ENCODE peak calls at places on chromosomes 2 and 18, in ten cellular contexts. D, P, S, I, H, A, F, V, B and T are unnamed samples.

GRCh38 chr2:10964076-10964812 is 52.5 kb downstream of the KCNF1 start:
- DNase-seq in A (no peak), D (no peak), B (no peak), S (peak), V (no peak), P (no peak), H (no peak), I (no peak), F (no peak), T (no peak)

GRCh38 chr18:11981633-11982366 is 493 bp downstream of the IMPA2 start:
- DNase-seq in V (peak), B (peak), F (no peak), P (peak), I (peak), A (peak), D (no peak), S (peak), H (peak), T (peak)

GRCh38 chr2:38598991-38599295 is 3.8 kb downstream of the HNRNPLL start:
- DNase-seq in P (no peak), A (no peak), S (peak), B (peak), I (no peak), D (no peak), H (no peak), V (no peak), F (no peak), T (no peak)

GRCh38 chr2:72112421-72112820 is 35.2 kb downstream of the CYP26B1 start:
- DNase-seq in I (no peak), V (peak), P (no peak), A (no peak), H (no peak), D (no peak), F (no peak), B (peak), S (peak), T (no peak)

GRCh38 chr2:132034646-132035045 is 127.1 kb downstream of the ANKRD30BL start:
- DNase-seq in F (no peak), H (no peak), D (no peak), P (no peak), B (no peak), I (no peak), S (no peak), A (no peak), V (no peak), T (no peak)

GRCh38 chr18:65975536-65975935 is 224.7 kb downstream of the CDH7 start:
- DNase-seq in I (no peak), B (no peak), H (no peak), S (no peak), P (no peak), D (no peak), V (no peak), F (no peak), A (no peak), T (no peak)

GRCh38 chr2:209322905-209323517 is 100.8 kb upstream of the MAP2 start:
- DNase-seq in S (no peak), V (no peak), I (no peak), B (no peak), A (no peak), H (no peak), P (no peak), F (no peak), D (no peak), T (no peak)

GRCh38 chr2:79191816-79192215 is 32.3 kb upstream of the REG3A start:
- DNase-seq in H (no peak), P (no peak), B (no peak), S (no peak), V (no peak), I (no peak), D (no peak), F (no peak), A (no peak), T (no peak)

GRCh38 chr2:238415036-238415764 is 11.5 kb upstream of the ASB1 start:
- DNase-seq in B (no peak), D (no peak), F (no peak), A (no peak), V (no peak), H (no peak), I (peak), P (no peak), S (no peak), T (peak)

DNA sequence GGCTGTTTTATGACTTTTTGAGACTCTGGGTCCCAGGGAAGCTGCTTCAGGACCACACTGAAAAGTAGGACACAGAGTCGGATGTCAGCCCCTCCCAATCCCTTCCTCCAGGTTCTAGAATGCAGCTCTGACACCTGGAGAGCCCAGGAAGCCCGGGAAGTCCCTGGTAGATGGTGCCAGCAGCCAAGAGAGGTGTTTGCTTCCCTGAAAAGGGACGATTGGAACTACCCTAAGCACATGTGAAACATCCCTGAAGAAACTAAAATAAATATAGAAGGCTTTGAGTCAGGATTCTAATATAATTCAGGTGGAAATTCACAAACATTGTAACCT is 163.2 kb upstream of the CYRIA start:
- DNase-seq in V (no peak), B (no peak), P (no peak), S (no peak), I (no peak), D (no peak), A (no peak), F (no peak), H (no peak), T (no peak)
- TF ChIP-seq CTCF in V (no peak), B (no peak), P (no peak), S (no peak), I (no peak), D (no peak), A (no peak), F (no peak), H (no peak), T (no peak)

GRCh38 chr2:106096446-106097369 is 97.4 kb downstream of the UXS1 start:
- DNase-seq in D (no peak), S (no peak), V (no peak), A (no peak), F (no peak), I (no peak), H (no peak), B (no peak), P (no peak), T (no peak)

GRCh38 chr2:106098664-106099063 is 95.4 kb downstream of the UXS1 start:
- DNase-seq in F (no peak), B (no peak), V (no peak), H (no peak), I (no peak), S (no peak), D (no peak), A (no peak), P (no peak), T (no peak)

GRCh38 chr2:106097370-106098000 is 96.6 kb downstream of the UXS1 start:
- DNase-seq in F (no peak), P (no peak), I (no peak), D (no peak), A (no peak), S (no peak), V (no peak), H (no peak), B (no peak), T (no peak)

GRCh38 chr2:106099691-106100090 is 94.4 kb downstream of the UXS1 start:
- DNase-seq in H (no peak), P (no peak), F (no peak), B (no peak), D (no peak), S (no peak), A (no peak), I (no peak), V (no peak), T (no peak)

GRCh38 chr2:106098081-106098480 is 96.0 kb downstream of the UXS1 start:
- DNase-seq in F (no peak), P (no peak), H (no peak), I (no peak), S (no peak), V (no peak), A (no peak), B (peak), D (no peak), T (no peak)
- TF ChIP-seq CTCF in F (peak), P (peak), H (no peak), I (peak), S (peak), V (no peak), A (peak), B (peak), D (peak), T (peak)

DNA sequence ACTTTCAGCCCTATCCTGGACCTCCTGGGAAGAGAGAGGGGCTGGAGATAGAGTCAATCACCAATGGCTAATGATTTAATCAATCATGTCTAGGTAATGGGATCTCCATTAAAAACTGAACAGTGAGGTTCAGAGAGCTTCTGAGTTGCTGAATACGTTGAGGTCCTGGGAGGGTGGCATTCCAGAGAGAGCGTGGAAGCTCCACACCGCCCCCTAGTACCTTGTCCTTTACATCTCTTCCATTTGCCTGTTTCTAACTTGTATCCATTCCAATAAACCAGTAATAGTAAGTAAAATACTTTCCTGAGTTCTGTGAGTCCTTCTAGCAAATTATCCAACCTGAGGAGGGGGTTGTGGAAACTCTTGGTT is 101.7 kb downstream of the B3GNT2 start:
- DNase-seq in A (peak), D (no peak), B (no peak), P (no peak), I (no peak), F (no peak), S (no peak), V (no peak), H (no peak), T (peak)
- TF ChIP-seq CTCF in A (peak), D (no peak), B (peak), P (no peak), I (no peak), F (no peak), S (peak), V (no peak), H (peak), T (peak)

GRCh38 chr2:70498528-70498927 is 55.1 kb downstream of the TGFA start:
- DNase-seq in A (no peak), S (no peak), D (no peak), B (no peak), I (peak), H (no peak), P (no peak), F (no peak), V (no peak), T (no peak)
- TF ChIP-seq CTCF in A (no peak), S (no peak), D (no peak), B (no peak), I (no peak), H (no peak), P (no peak), F (no peak), V (no peak), T (no peak)

GRCh38 chr2:26745609-26746327 is 18.3 kb upstream of the SLC35F6 start:
- DNase-seq in P (peak), V (peak), H (peak), I (peak), S (peak), A (peak), F (peak), D (peak), B (peak), T (peak)
- TF ChIP-seq CTCF in P (peak), V (peak), H (peak), I (peak), S (peak), A (peak), F (peak), D (peak), B (peak), T (peak)

GRCh38 chr2:174605687-174606086 is 8.1 kb upstream of the WIPF1 start:
- DNase-seq in P (no peak), H (peak), V (no peak), S (peak), I (peak), B (peak), A (no peak), F (no peak), D (no peak), T (peak)

GRCh38 chr2:174600349-174600748 is 2.7 kb upstream of the WIPF1 start:
- DNase-seq in B (no peak), V (no peak), F (no peak), D (no peak), P (no peak), H (no peak), I (no peak), S (no peak), A (no peak), T (no peak)

GRCh38 chr2:174606336-174606735 is 8.7 kb upstream of the WIPF1 start:
- DNase-seq in S (peak), D (no peak), H (peak), B (peak), P (no peak), F (no peak), V (no peak), I (no peak), A (no peak), T (peak)

GRCh38 chr2:174602741-174603140 is 5.1 kb upstream of the WIPF1 start:
- DNase-seq in F (no peak), A (no peak), S (no peak), V (no peak), P (no peak), I (no peak), D (no peak), H (no peak), B (no peak), T (no peak)

DNA sequence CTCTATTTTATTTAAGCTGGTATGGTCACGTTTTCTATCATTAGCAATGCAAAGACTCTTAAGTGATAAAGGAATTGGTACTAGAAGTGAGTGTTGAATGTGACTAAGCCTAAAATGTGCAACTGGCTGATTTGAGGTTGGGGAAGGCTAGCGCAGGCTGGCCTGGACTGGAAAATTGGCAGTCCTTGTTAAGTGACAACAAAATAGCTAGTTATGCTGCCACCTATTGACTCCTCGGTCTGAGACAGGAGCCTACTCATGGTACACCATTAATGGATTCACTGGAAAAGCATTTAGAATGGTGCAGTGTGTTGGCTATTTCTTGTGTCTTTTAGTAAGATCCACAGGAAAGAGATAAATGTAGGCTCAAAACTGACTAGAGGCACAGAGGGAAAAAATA is 5.7 kb upstream of the WIPF1 start:
- DNase-seq in S (peak), I (peak), A (peak), P (no peak), F (no peak), D (no peak), V (peak), H (no peak), B (peak), T (peak)
- TF ChIP-seq CTCF in S (peak), I (peak), A (peak), P (peak), F (no peak), D (peak), V (peak), H (peak), B (peak), T (peak)

GRCh38 chr2:108383146-108383830 is 5.5 kb downstream of the SULT1C4 start:
- DNase-seq in P (no peak), I (no peak), F (no peak), V (no peak), D (no peak), H (no peak), S (no peak), B (no peak), A (no peak), T (no peak)

GRCh38 chr2:108382196-108382595 is 4.4 kb downstream of the SULT1C4 start:
- DNase-seq in B (no peak), P (no peak), A (no peak), H (no peak), D (no peak), V (no peak), I (no peak), S (peak), F (no peak), T (no peak)

GRCh38 chr2:108388045-108388444 is 10.3 kb downstream of the SULT1C4 start:
- DNase-seq in D (no peak), P (no peak), V (no peak), I (no peak), S (no peak), H (peak), A (no peak), B (no peak), F (no peak), T (no peak)

GRCh38 chr2:108384662-108385393 is 7.1 kb downstream of the SULT1C4 start:
- DNase-seq in D (no peak), P (no peak), I (no peak), F (no peak), H (no peak), B (no peak), S (no peak), A (no peak), V (no peak), T (peak)

GRCh38 chr2:108385411-108386071 is 7.8 kb downstream of the SULT1C4 start:
- DNase-seq in H (peak), S (no peak), F (no peak), V (no peak), P (no peak), A (no peak), D (no peak), B (no peak), I (no peak), T (peak)
- TF ChIP-seq CTCF in H (no peak), S (no peak), F (no peak), V (no peak), P (no peak), A (no peak), D (no peak), B (no peak), I (no peak), T (no peak)

GRCh38 chr2:109170645-109171044 is 41.6 kb downstream of the SH3RF3 start:
- DNase-seq in I (no peak), F (no peak), P (no peak), V (no peak), D (no peak), B (no peak), A (no peak), S (no peak), H (no peak), T (no peak)
- TF ChIP-seq CTCF in I (no peak), F (no peak), P (no peak), V (no peak), D (no peak), B (no peak), A (no peak), S (no peak), H (no peak), T (no peak)

DNA sequence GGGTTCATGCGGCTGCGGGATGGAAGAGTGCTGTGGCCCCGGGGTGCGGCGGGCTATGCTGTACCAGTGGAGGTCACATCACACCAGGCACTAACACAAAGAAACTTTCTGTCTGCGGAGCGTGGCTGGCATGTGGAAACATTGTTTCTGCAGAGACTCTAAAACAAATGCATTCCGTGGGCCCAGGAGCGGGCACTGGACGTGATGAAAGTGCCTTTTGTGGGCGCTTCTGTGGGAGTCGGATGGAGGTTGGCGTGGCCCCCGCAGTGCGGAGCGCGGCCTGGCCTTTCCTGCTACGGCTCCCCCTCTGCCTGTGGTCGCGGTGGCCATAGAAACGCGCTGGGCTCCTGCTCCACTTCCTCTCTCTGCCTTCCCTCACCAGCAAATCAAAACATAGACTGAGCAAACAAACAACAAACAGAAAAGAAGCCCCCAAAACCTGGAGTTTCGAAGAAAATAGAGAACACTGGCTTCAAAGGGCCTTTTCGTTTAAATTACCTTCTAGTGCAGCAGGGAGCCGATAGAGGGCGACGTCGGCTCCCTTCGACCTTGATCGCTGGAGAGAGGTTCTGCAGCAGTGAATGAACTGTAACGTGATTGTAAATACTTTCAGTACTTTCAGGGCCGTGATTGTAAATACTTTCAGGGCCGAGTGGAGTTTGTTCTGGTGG is 51.4 kb downstream of the KIF5C start:
- DNase-seq in S (peak), V (peak), H (peak), P (peak), F (no peak), D (peak), I (peak), A (peak), B (peak), T (peak)
- TF ChIP-seq CTCF in S (peak), V (peak), H (peak), P (peak), F (no peak), D (peak), I (peak), A (peak), B (peak), T (peak)

GRCh38 chr2:133438026-133438425 is 130.2 kb downstream of the NCKAP5 start:
- DNase-seq in V (no peak), D (no peak), B (no peak), A (no peak), P (no peak), H (no peak), F (no peak), S (no peak), I (no peak), T (no peak)

GRCh38 chr2:133439281-133439920 is 128.9 kb downstream of the NCKAP5 start:
- DNase-seq in H (no peak), S (no peak), A (no peak), F (no peak), D (no peak), V (no peak), B (no peak), P (no peak), I (no peak), T (no peak)

GRCh38 chr2:133433455-133434451 is 134.5 kb downstream of the NCKAP5 start:
- DNase-seq in H (no peak), I (no peak), A (no peak), P (no peak), V (no peak), S (peak), F (no peak), D (no peak), B (peak), T (no peak)

GRCh38 chr2:133431289-133431688 is 137.0 kb downstream of the NCKAP5 start:
- DNase-seq in F (no peak), B (no peak), V (no peak), D (no peak), H (no peak), A (no peak), I (no peak), P (no peak), S (peak), T (no peak)

DNA sequence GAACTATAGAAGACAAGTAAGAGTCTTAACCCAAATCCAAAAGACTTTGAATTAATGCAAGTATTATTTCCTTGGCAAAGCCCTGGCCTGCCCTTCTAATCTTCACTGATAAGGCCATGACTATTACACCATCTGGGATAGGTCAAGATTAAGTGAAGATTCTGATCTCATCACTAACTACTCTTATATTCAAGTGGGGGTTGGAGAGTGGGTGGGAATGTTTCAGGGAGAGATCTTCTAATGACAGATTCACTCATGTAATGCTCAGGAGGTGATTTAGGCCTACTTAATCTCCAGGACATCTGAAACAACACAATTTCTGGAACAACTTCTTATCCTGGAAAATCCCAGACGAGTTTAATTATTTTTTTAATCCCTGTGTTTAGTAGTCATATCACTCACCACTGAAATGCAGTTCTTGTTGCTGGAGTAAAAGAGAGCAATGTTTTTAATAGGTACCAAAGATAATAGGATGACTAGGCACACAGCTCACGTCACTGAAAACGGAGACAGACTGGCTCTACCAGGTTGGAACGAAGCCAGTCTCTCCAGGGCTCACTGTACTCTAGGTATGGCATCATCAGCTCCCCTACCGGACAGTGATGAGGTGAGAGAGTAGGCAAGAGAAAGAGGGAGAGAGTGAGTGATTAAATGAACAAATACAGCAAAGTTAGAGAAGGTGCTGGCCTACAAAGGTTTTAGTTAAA is 133.1 kb downstream of the NCKAP5 start:
- DNase-seq in I (no peak), F (no peak), A (no peak), V (no peak), S (peak), B (peak), D (no peak), P (no peak), H (peak), T (no peak)
- TF ChIP-seq CTCF in I (no peak), F (no peak), A (no peak), V (no peak), S (no peak), B (peak), D (no peak), P (no peak), H (no peak), T (no peak)